ENCODE peak calls at places on chromosomes 4 and X, in six cellular contexts. W is choroid plexus epithelial cell; X is CD8-positive, alpha-beta memory T cell; Q is uterus; O is mesendoderm; B is lower leg skin. G is an unnamed sample.

GRCh38 chr4:184688447-184688846 is 38.9 kb downstream of the PRIMPOL start:
- DNase-seq in Q (no peak), W (peak), B (no peak), X (no peak), O (peak), G (peak)

GRCh38 chrX:55908685-55909212 is 191.2 kb downstream of the RRAGB start:
- DNase-seq in W (peak), X (peak), O (peak), B (no peak), Q (no peak), G (peak)

GRCh38 chr4:16259531-16260246 is 33.4 kb upstream of the TAPT1 start:
- DNase-seq in X (no peak), Q (no peak), B (no peak), O (no peak), W (peak), G (peak)

GRCh38 chrX:153598541-153599191 is at the start of gene CCNQ:
- DNase-seq in W (peak), Q (no peak), X (no peak), B (no peak), O (peak), G (peak)

GRCh38 chr4:98293089-98293887 is 32.1 kb downstream of the RAP1GDS1 start:
- DNase-seq in Q (no peak), W (peak), O (peak), X (no peak), B (no peak), G (no peak)

GRCh38 chrX:137982791-137983190 is 416.9 kb downstream of the ZIC3 start:
- DNase-seq in X (no peak), Q (no peak), B (no peak), O (no peak), W (no peak), G (no peak)

GRCh38 chr4:104870495-104871228 is 276.0 kb upstream of the TET2 start:
- DNase-seq in O (no peak), Q (no peak), B (no peak), W (no peak), X (no peak), G (no peak)

GRCh38 chrX:154399527-154400368 is 1.6 kb downstream of the RPL10 start:
- DNase-seq in B (no peak), O (no peak), Q (no peak), X (no peak), W (no peak), G (no peak)

GRCh38 chr4:75385139-75385538 is 129.1 kb downstream of the RCHY1 start:
- DNase-seq in O (peak), Q (no peak), X (no peak), B (no peak), W (no peak), G (no peak)

GRCh38 chr4:81905966-81906365 is 434.3 kb upstream of the RASGEF1B start:
- DNase-seq in B (no peak), O (no peak), X (no peak), W (no peak), Q (no peak), G (no peak)

GRCh38 chr4:8759987-8760386 is 111.7 kb downstream of the HMX1 start:
- DNase-seq in O (no peak), X (no peak), Q (no peak), W (no peak), B (no peak), G (no peak)

GRCh38 chr4:11259837-11260236 is 168.9 kb downstream of the HS3ST1 start:
- DNase-seq in B (no peak), O (peak), W (no peak), Q (no peak), X (no peak), G (no peak)

GRCh38 chr4:18192901-18193300 is 171.3 kb upstream of the LCORL start:
- DNase-seq in X (no peak), W (no peak), O (no peak), B (no peak), Q (no peak), G (no peak)

GRCh38 chr4:7186081-7186480 is 6.3 kb upstream of the SORCS2 start:
- DNase-seq in X (no peak), B (no peak), Q (peak), O (peak), W (no peak), G (no peak)

GRCh38 chrX:39577976-39578962 is 519.5 kb downstream of the BCOR start:
- DNase-seq in W (no peak), X (peak), B (no peak), Q (peak), O (no peak), G (peak)

GRCh38 chrX:147912093-147912801 is 528 bp downstream of the FMR1 start:
- DNase-seq in Q (peak), B (peak), O (peak), X (no peak), W (peak), G (peak)

GRCh38 chr4:122826000-122826595 is 533 bp upstream of the FGF2 start:
- DNase-seq in O (no peak), Q (no peak), X (no peak), B (no peak), W (peak), G (no peak)

GRCh38 chr4:122826596-122827257 is at the start of gene FGF2:
- DNase-seq in X (no peak), B (peak), Q (peak), W (peak), O (peak), G (peak)

GRCh38 chr4:122830392-122831095 is 3.9 kb downstream of the FGF2 start:
- DNase-seq in O (no peak), X (no peak), B (no peak), Q (peak), W (peak), G (peak)

GRCh38 chr4:122827258-122827887 is 742 bp downstream of the FGF2 start:
- DNase-seq in B (no peak), O (peak), X (peak), W (peak), Q (peak), G (peak)

GRCh38 chr4:122827899-122828601 is 1.4 kb downstream of the FGF2 start:
- DNase-seq in W (peak), Q (peak), X (peak), B (peak), O (peak), G (peak)
- H3K4me3 ChIP-seq in W (peak), Q (peak), X (peak), B (peak), O (peak), G (peak)

GRCh38 chr4:153074501-153075255 is 129.6 kb upstream of the TRIM2 start:
- DNase-seq in B (no peak), X (no peak), W (no peak), O (no peak), Q (no peak), G (peak)

GRCh38 chr4:153075256-153075630 is 129.0 kb upstream of the TRIM2 start:
- DNase-seq in X (no peak), W (no peak), B (no peak), Q (no peak), O (no peak), G (no peak)

GRCh38 chr4:153072661-153073060 is 131.6 kb upstream of the TRIM2 start:
- DNase-seq in O (no peak), X (no peak), W (no peak), Q (no peak), B (no peak), G (no peak)

GRCh38 chr4:153068751-153069150 is 132.6 kb downstream of the FHDC1 start:
- DNase-seq in X (no peak), O (no peak), B (no peak), W (no peak), Q (no peak), G (no peak)

DNA sequence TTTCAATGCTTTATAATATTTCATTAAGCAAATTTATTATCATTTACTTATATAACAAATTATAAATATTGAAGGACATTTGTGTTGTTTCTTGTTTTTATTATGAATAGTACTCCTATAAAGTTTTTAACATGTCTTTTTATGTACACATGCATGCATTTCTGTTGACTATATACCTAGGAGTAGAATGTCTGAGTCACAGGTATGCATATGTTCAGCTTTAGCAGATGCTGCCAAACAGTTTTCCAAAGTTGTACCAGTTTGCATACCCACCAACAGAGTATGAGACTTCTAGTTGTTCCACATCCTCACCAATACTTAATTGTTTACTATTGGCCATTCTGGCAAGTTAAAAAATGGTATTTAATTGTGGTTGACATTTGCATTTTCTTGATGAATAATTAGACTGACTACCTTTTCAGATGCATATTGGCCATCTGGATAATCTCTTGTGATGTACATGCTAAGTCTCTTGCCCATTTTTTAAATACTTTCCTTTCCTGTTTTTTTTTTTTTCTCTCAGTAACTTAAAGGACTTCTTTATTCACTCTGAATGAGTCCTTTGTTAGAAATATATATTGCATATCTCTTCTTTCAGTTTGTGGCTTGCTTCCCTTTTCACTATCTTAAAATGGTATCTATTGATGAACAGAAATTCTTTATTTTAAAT is 132.2 kb upstream of the TRIM2 start:
- DNase-seq in X (no peak), W (no peak), B (no peak), Q (no peak), O (no peak), G (no peak)
- H3K4me3 ChIP-seq in X (no peak), W (no peak), B (no peak), Q (no peak), O (no peak), G (no peak)

DNA sequence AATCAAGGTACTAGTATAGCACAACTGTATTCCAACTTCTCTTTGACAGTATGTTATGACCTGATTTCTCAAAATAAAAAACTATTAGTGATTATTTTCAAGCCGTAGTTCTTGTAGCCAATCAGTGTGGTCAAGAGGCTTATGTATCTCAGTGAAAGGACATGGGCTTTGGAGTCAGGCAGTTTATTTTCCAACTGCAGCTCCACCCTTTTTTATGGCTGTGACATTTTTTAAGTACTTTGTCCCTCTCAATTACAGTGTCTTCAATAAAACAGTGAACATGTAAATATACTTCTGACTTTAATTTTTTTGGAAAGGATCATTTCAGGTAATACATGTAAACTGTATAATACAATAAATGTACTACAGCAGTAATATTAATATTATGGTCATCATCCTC is 30.0 kb downstream of the HTN1 start:
- DNase-seq in B (no peak), Q (no peak), W (no peak), O (no peak), X (no peak), G (no peak)
- H3K4me3 ChIP-seq in B (no peak), Q (no peak), W (no peak), O (no peak), X (no peak), G (no peak)

GRCh38 chr4:168540086-168540864 is 43.4 kb downstream of the PALLD start:
- DNase-seq in W (peak), B (no peak), Q (no peak), X (no peak), O (peak), G (peak)
- H3K4me3 ChIP-seq in W (peak), B (no peak), Q (no peak), X (no peak), O (no peak), G (no peak)

GRCh38 chrX:155874571-155875244 is 6.4 kb upstream of the VAMP7 start:
- DNase-seq in W (no peak), B (no peak), O (no peak), X (no peak), Q (no peak), G (peak)

GRCh38 chrX:155880586-155881157 is 473 bp upstream of the VAMP7 start:
- DNase-seq in Q (no peak), W (peak), X (no peak), O (no peak), B (no peak), G (no peak)

GRCh38 chrX:155873203-155873602 is 7.9 kb upstream of the VAMP7 start:
- DNase-seq in B (no peak), Q (no peak), X (peak), O (no peak), W (no peak), G (no peak)

GRCh38 chrX:155877288-155877687 is 3.9 kb upstream of the VAMP7 start:
- DNase-seq in W (no peak), O (no peak), Q (no peak), B (no peak), X (no peak), G (no peak)

DNA sequence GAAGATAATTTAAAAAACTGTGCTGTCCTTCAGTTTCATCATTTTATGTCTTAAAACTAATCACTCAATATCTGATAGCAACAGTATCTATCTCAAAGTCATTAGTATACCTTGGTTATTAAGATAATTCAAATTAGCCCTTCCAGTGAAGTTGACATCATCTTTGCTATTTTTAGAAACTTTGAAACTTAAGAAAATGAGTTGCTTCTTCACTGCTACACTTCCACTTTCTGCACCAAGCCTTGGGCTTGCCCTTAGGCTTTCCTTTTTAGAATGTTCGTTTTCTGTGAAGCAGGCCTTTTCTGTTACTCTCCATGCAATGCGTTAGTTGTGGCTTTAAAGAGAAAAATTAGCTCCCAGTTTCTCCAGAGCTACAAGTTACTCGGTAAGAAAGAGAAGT is 4.4 kb upstream of the VAMP7 start:
- DNase-seq in O (no peak), B (no peak), Q (no peak), W (no peak), X (no peak), G (no peak)
- H3K4me3 ChIP-seq in O (no peak), B (no peak), Q (no peak), W (no peak), X (no peak), G (no peak)

DNA sequence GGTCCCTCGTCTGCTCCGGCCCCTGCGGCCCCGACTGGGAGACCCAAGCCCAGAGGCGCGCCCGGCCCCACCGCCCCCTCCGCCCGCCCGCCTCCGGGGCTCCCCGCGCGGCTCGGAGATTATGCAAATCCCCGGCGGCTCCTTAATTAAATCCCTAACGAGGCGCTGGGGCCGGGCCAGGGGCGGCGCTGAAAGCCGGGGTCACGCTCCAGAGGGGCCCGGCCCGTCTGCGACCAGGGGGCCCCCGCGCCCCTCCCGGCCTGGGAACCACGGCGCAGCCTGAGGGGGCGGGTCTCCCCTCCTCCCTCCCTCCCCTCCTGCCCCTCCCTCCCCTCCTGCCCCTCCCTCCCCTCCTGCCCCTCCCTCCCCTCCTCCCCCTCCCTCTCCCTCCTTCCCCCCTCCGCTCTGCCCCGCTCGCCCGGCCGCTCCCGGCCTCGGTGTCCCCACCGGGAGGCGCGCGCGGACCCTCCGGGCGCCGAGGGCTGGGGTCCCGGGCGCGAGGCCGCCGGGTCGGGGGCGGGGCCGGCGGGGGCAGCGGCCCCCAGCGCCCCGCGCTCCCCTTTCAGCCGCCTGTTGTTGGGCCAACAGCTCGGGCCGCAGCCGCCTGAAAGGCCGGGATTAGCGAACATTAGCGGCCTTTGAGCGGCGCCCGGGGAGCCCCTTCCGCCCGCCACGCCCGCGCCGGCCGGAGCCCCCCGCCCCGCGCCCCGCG is 25.9 kb upstream of the FGFR3 start:
- DNase-seq in O (peak), Q (no peak), B (no peak), W (no peak), X (no peak), G (peak)
- H3K4me3 ChIP-seq in O (no peak), Q (no peak), B (no peak), W (peak), X (no peak), G (peak)

GRCh38 chr4:154744341-154744948 is 645 bp downstream of the LRAT start:
- DNase-seq in O (no peak), B (no peak), W (no peak), Q (no peak), X (no peak), G (no peak)
- H3K4me3 ChIP-seq in O (peak), B (no peak), W (no peak), Q (peak), X (peak), G (no peak)

GRCh38 chr4:143699331-143700059 is 980 bp downstream of the FREM3 start:
- DNase-seq in W (no peak), B (no peak), X (no peak), O (no peak), Q (no peak), G (no peak)

GRCh38 chr4:143700420-143701352 is at the start of gene FREM3:
- DNase-seq in X (no peak), W (no peak), O (peak), B (no peak), Q (no peak), G (no peak)

GRCh38 chr4:143701365-143701764 is 890 bp upstream of the FREM3 start:
- DNase-seq in B (no peak), X (no peak), Q (no peak), O (no peak), W (no peak), G (no peak)

GRCh38 chr4:143700060-143700419 is 435 bp downstream of the FREM3 start:
- DNase-seq in B (no peak), X (no peak), Q (no peak), W (peak), O (peak), G (peak)
- H3K4me3 ChIP-seq in B (no peak), X (no peak), Q (no peak), W (no peak), O (no peak), G (no peak)

G was measured in AG10803.